ENCODE peak calls at places on chromosome 15, in eight cellular contexts. One of them, this sample, is unnamed.

GRCh38 chr15:69390575-69390974 is 23.6 kb upstream of the KIF23 start:
- DNase-seq in activated gamma-delta T cell treated with Interleukin-2 at 50 U/mL for 16 hours: no peak
- DNase-seq in activated CD4-positive, CD25-positive, alpha-beta regulatory T cell: no peak
- DNase-seq in psoas muscle: no peak
- DNase-seq in stimulated activated naive CD8-positive, alpha-beta T cell treated with anti-CD3 and anti-CD28 coated beads, Interleukin-15, Interleukin-2, amounts not matched to agents 100 U/mL and 50 U/mL, for 24 hours: no peak
- DNase-seq in thoracic aorta: no peak
- DNase-seq in stimulated activated CD8-positive, alpha-beta memory T cell treated with anti-CD3 and anti-CD28 coated beads, Interleukin-12 subunit alpha, Interleukin-12 subunit beta, amount 100 ng/mL, for 1 hour: no peak
- DNase-seq in HCT116: no peak
- DNase-seq in this sample: no peak

GRCh38 chr15:25939122-25939521 is 76.0 kb upstream of the ATP10A start:
- DNase-seq in thoracic aorta: no peak
- DNase-seq in psoas muscle: no peak
- DNase-seq in stimulated activated CD8-positive, alpha-beta memory T cell treated with anti-CD3 and anti-CD28 coated beads, Interleukin-12 subunit alpha, Interleukin-12 subunit beta, amount 100 ng/mL, for 1 hour: no peak
- DNase-seq in stimulated activated naive CD8-positive, alpha-beta T cell treated with anti-CD3 and anti-CD28 coated beads, Interleukin-15, Interleukin-2, amounts not matched to agents 100 U/mL and 50 U/mL, for 24 hours: no peak
- DNase-seq in HCT116: no peak
- DNase-seq in activated gamma-delta T cell treated with Interleukin-2 at 50 U/mL for 16 hours: no peak
- DNase-seq in activated CD4-positive, CD25-positive, alpha-beta regulatory T cell: no peak
- DNase-seq in this sample: no peak

GRCh38 chr15:98051734-98052133 is 91.2 kb downstream of the ARRDC4 start:
- DNase-seq in psoas muscle: no peak
- DNase-seq in stimulated activated naive CD8-positive, alpha-beta T cell treated with anti-CD3 and anti-CD28 coated beads, Interleukin-15, Interleukin-2, amounts not matched to agents 100 U/mL and 50 U/mL, for 24 hours: no peak
- DNase-seq in stimulated activated CD8-positive, alpha-beta memory T cell treated with anti-CD3 and anti-CD28 coated beads, Interleukin-12 subunit alpha, Interleukin-12 subunit beta, amount 100 ng/mL, for 1 hour: no peak
- DNase-seq in HCT116: no peak
- DNase-seq in activated CD4-positive, CD25-positive, alpha-beta regulatory T cell: no peak
- DNase-seq in activated gamma-delta T cell treated with Interleukin-2 at 50 U/mL for 16 hours: no peak
- DNase-seq in thoracic aorta: no peak
- DNase-seq in this sample: no peak

GRCh38 chr15:77144492-77145070 is 73.7 kb upstream of the TSPAN3 start:
- DNase-seq in psoas muscle: no peak
- DNase-seq in thoracic aorta: no peak
- DNase-seq in HCT116: no peak
- DNase-seq in activated gamma-delta T cell treated with Interleukin-2 at 50 U/mL for 16 hours: no peak
- DNase-seq in stimulated activated CD8-positive, alpha-beta memory T cell treated with anti-CD3 and anti-CD28 coated beads, Interleukin-12 subunit alpha, Interleukin-12 subunit beta, amount 100 ng/mL, for 1 hour: no peak
- DNase-seq in stimulated activated naive CD8-positive, alpha-beta T cell treated with anti-CD3 and anti-CD28 coated beads, Interleukin-15, Interleukin-2, amounts not matched to agents 100 U/mL and 50 U/mL, for 24 hours: no peak
- DNase-seq in activated CD4-positive, CD25-positive, alpha-beta regulatory T cell: no peak
- DNase-seq in this sample: no peak

GRCh38 chr15:75065851-75066509 is 42.6 kb downstream of the PPCDC start:
- DNase-seq in stimulated activated naive CD8-positive, alpha-beta T cell treated with anti-CD3 and anti-CD28 coated beads, Interleukin-15, Interleukin-2, amounts not matched to agents 100 U/mL and 50 U/mL, for 24 hours: no peak
- DNase-seq in HCT116: no peak
- DNase-seq in activated CD4-positive, CD25-positive, alpha-beta regulatory T cell: no peak
- DNase-seq in stimulated activated CD8-positive, alpha-beta memory T cell treated with anti-CD3 and anti-CD28 coated beads, Interleukin-12 subunit alpha, Interleukin-12 subunit beta, amount 100 ng/mL, for 1 hour: no peak
- DNase-seq in activated gamma-delta T cell treated with Interleukin-2 at 50 U/mL for 16 hours: no peak
- DNase-seq in psoas muscle: no peak
- DNase-seq in thoracic aorta: no peak
- DNase-seq in this sample: no peak

GRCh38 chr15:90367578-90367977 is 15.5 kb downstream of the ZNF774 start:
- DNase-seq in stimulated activated CD8-positive, alpha-beta memory T cell treated with anti-CD3 and anti-CD28 coated beads, Interleukin-12 subunit alpha, Interleukin-12 subunit beta, amount 100 ng/mL, for 1 hour: no peak
- DNase-seq in HCT116: no peak
- DNase-seq in activated CD4-positive, CD25-positive, alpha-beta regulatory T cell: no peak
- DNase-seq in activated gamma-delta T cell treated with Interleukin-2 at 50 U/mL for 16 hours: no peak
- DNase-seq in psoas muscle: no peak
- DNase-seq in thoracic aorta: no peak
- DNase-seq in stimulated activated naive CD8-positive, alpha-beta T cell treated with anti-CD3 and anti-CD28 coated beads, Interleukin-15, Interleukin-2, amounts not matched to agents 100 U/mL and 50 U/mL, for 24 hours: no peak
- DNase-seq in this sample: no peak

GRCh38 chr15:40754574-40754882 is 526 bp downstream of the RMDN3 start:
- DNase-seq in stimulated activated naive CD8-positive, alpha-beta T cell treated with anti-CD3 and anti-CD28 coated beads, Interleukin-15, Interleukin-2, amounts not matched to agents 100 U/mL and 50 U/mL, for 24 hours: peak; percentile 29
- DNase-seq in activated gamma-delta T cell treated with Interleukin-2 at 50 U/mL for 16 hours: peak; percentile 17
- DNase-seq in psoas muscle: no peak
- DNase-seq in activated CD4-positive, CD25-positive, alpha-beta regulatory T cell: no peak
- DNase-seq in stimulated activated CD8-positive, alpha-beta memory T cell treated with anti-CD3 and anti-CD28 coated beads, Interleukin-12 subunit alpha, Interleukin-12 subunit beta, amount 100 ng/mL, for 1 hour: no peak
- DNase-seq in HCT116: no peak
- DNase-seq in thoracic aorta: no peak
- DNase-seq in this sample: no peak

GRCh38 chr15:89118481-89118989 is 30.3 kb downstream of the ABHD2 start:
- DNase-seq in HCT116: no peak
- DNase-seq in activated gamma-delta T cell treated with Interleukin-2 at 50 U/mL for 16 hours: no peak
- DNase-seq in psoas muscle: no peak
- DNase-seq in stimulated activated CD8-positive, alpha-beta memory T cell treated with anti-CD3 and anti-CD28 coated beads, Interleukin-12 subunit alpha, Interleukin-12 subunit beta, amount 100 ng/mL, for 1 hour: no peak
- DNase-seq in stimulated activated naive CD8-positive, alpha-beta T cell treated with anti-CD3 and anti-CD28 coated beads, Interleukin-15, Interleukin-2, amounts not matched to agents 100 U/mL and 50 U/mL, for 24 hours: no peak
- DNase-seq in activated CD4-positive, CD25-positive, alpha-beta regulatory T cell: no peak
- DNase-seq in thoracic aorta: no peak
- DNase-seq in this sample: no peak

GRCh38 chr15:28934645-28935044 is 48.9 kb downstream of the APBA2 start:
- DNase-seq in activated gamma-delta T cell treated with Interleukin-2 at 50 U/mL for 16 hours: no peak
- DNase-seq in HCT116: no peak
- DNase-seq in psoas muscle: no peak
- DNase-seq in stimulated activated naive CD8-positive, alpha-beta T cell treated with anti-CD3 and anti-CD28 coated beads, Interleukin-15, Interleukin-2, amounts not matched to agents 100 U/mL and 50 U/mL, for 24 hours: no peak
- DNase-seq in activated CD4-positive, CD25-positive, alpha-beta regulatory T cell: no peak
- DNase-seq in stimulated activated CD8-positive, alpha-beta memory T cell treated with anti-CD3 and anti-CD28 coated beads, Interleukin-12 subunit alpha, Interleukin-12 subunit beta, amount 100 ng/mL, for 1 hour: no peak
- DNase-seq in thoracic aorta: no peak
- DNase-seq in this sample: no peak

GRCh38 chr15:90957105-90957790 is 2.6 kb downstream of the RCCD1 start:
- DNase-seq in thoracic aorta: no peak
- DNase-seq in activated gamma-delta T cell treated with Interleukin-2 at 50 U/mL for 16 hours: no peak
- DNase-seq in activated CD4-positive, CD25-positive, alpha-beta regulatory T cell: no peak
- DNase-seq in HCT116: no peak
- DNase-seq in stimulated activated naive CD8-positive, alpha-beta T cell treated with anti-CD3 and anti-CD28 coated beads, Interleukin-15, Interleukin-2, amounts not matched to agents 100 U/mL and 50 U/mL, for 24 hours: no peak
- DNase-seq in psoas muscle: no peak
- DNase-seq in stimulated activated CD8-positive, alpha-beta memory T cell treated with anti-CD3 and anti-CD28 coated beads, Interleukin-12 subunit alpha, Interleukin-12 subunit beta, amount 100 ng/mL, for 1 hour: no peak
- DNase-seq in this sample: no peak

GRCh38 chr15:45589296-45589695 is 2.1 kb downstream of the BLOC1S6 start:
- DNase-seq in stimulated activated CD8-positive, alpha-beta memory T cell treated with anti-CD3 and anti-CD28 coated beads, Interleukin-12 subunit alpha, Interleukin-12 subunit beta, amount 100 ng/mL, for 1 hour: no peak
- DNase-seq in thoracic aorta: no peak
- DNase-seq in HCT116: no peak
- DNase-seq in stimulated activated naive CD8-positive, alpha-beta T cell treated with anti-CD3 and anti-CD28 coated beads, Interleukin-15, Interleukin-2, amounts not matched to agents 100 U/mL and 50 U/mL, for 24 hours: no peak
- DNase-seq in activated CD4-positive, CD25-positive, alpha-beta regulatory T cell: no peak
- DNase-seq in activated gamma-delta T cell treated with Interleukin-2 at 50 U/mL for 16 hours: no peak
- DNase-seq in psoas muscle: no peak
- DNase-seq in this sample: no peak

GRCh38 chr15:96553931-96554330 is 223.4 kb downstream of the NR2F2 start:
- DNase-seq in stimulated activated CD8-positive, alpha-beta memory T cell treated with anti-CD3 and anti-CD28 coated beads, Interleukin-12 subunit alpha, Interleukin-12 subunit beta, amount 100 ng/mL, for 1 hour: no peak
- DNase-seq in HCT116: no peak
- DNase-seq in stimulated activated naive CD8-positive, alpha-beta T cell treated with anti-CD3 and anti-CD28 coated beads, Interleukin-15, Interleukin-2, amounts not matched to agents 100 U/mL and 50 U/mL, for 24 hours: no peak
- DNase-seq in thoracic aorta: no peak
- DNase-seq in activated CD4-positive, CD25-positive, alpha-beta regulatory T cell: no peak
- DNase-seq in activated gamma-delta T cell treated with Interleukin-2 at 50 U/mL for 16 hours: no peak
- DNase-seq in psoas muscle: no peak
- DNase-seq in this sample: no peak

GRCh38 chr15:37880009-37880834 is 54.2 kb upstream of the TMCO5A start:
- DNase-seq in thoracic aorta: no peak
- DNase-seq in stimulated activated CD8-positive, alpha-beta memory T cell treated with anti-CD3 and anti-CD28 coated beads, Interleukin-12 subunit alpha, Interleukin-12 subunit beta, amount 100 ng/mL, for 1 hour: no peak
- DNase-seq in HCT116: peak; percentile 38
- DNase-seq in activated CD4-positive, CD25-positive, alpha-beta regulatory T cell: no peak
- DNase-seq in stimulated activated naive CD8-positive, alpha-beta T cell treated with anti-CD3 and anti-CD28 coated beads, Interleukin-15, Interleukin-2, amounts not matched to agents 100 U/mL and 50 U/mL, for 24 hours: no peak
- DNase-seq in psoas muscle: no peak
- DNase-seq in activated gamma-delta T cell treated with Interleukin-2 at 50 U/mL for 16 hours: no peak
- DNase-seq in this sample: no peak

GRCh38 chr15:25850154-25851111 is 12.7 kb downstream of the ATP10A start:
- DNase-seq in activated CD4-positive, CD25-positive, alpha-beta regulatory T cell: peak; percentile 50
- DNase-seq in activated gamma-delta T cell treated with Interleukin-2 at 50 U/mL for 16 hours: peak; percentile 70
- DNase-seq in psoas muscle: peak; percentile 80
- DNase-seq in thoracic aorta: no peak
- DNase-seq in stimulated activated CD8-positive, alpha-beta memory T cell treated with anti-CD3 and anti-CD28 coated beads, Interleukin-12 subunit alpha, Interleukin-12 subunit beta, amount 100 ng/mL, for 1 hour: peak; percentile 49
- DNase-seq in stimulated activated naive CD8-positive, alpha-beta T cell treated with anti-CD3 and anti-CD28 coated beads, Interleukin-15, Interleukin-2, amounts not matched to agents 100 U/mL and 50 U/mL, for 24 hours: peak; percentile 76
- DNase-seq in HCT116: no peak
- DNase-seq in this sample: peak; percentile 55

GRCh38 chr15:82933576-82933975 is 18.9 kb downstream of the HOMER2 start:
- DNase-seq in thoracic aorta: no peak
- DNase-seq in HCT116: no peak
- DNase-seq in stimulated activated naive CD8-positive, alpha-beta T cell treated with anti-CD3 and anti-CD28 coated beads, Interleukin-15, Interleukin-2, amounts not matched to agents 100 U/mL and 50 U/mL, for 24 hours: peak; percentile 9
- DNase-seq in psoas muscle: no peak
- DNase-seq in activated CD4-positive, CD25-positive, alpha-beta regulatory T cell: no peak
- DNase-seq in stimulated activated CD8-positive, alpha-beta memory T cell treated with anti-CD3 and anti-CD28 coated beads, Interleukin-12 subunit alpha, Interleukin-12 subunit beta, amount 100 ng/mL, for 1 hour: no peak
- DNase-seq in activated gamma-delta T cell treated with Interleukin-2 at 50 U/mL for 16 hours: no peak
- DNase-seq in this sample: no peak

GRCh38 chr15:85793641-85794597 is 806 bp downstream of the KLHL25 start:
- DNase-seq in stimulated activated naive CD8-positive, alpha-beta T cell treated with anti-CD3 and anti-CD28 coated beads, Interleukin-15, Interleukin-2, amounts not matched to agents 100 U/mL and 50 U/mL, for 24 hours: peak; percentile 47
- DNase-seq in HCT116: no peak
- DNase-seq in activated gamma-delta T cell treated with Interleukin-2 at 50 U/mL for 16 hours: peak; percentile 27
- DNase-seq in psoas muscle: peak; percentile 70
- DNase-seq in activated CD4-positive, CD25-positive, alpha-beta regulatory T cell: peak; percentile 27
- DNase-seq in stimulated activated CD8-positive, alpha-beta memory T cell treated with anti-CD3 and anti-CD28 coated beads, Interleukin-12 subunit alpha, Interleukin-12 subunit beta, amount 100 ng/mL, for 1 hour: peak; percentile 18
- DNase-seq in thoracic aorta: no peak
- DNase-seq in this sample: peak; percentile 35

GRCh38 chr15:27694506-27695077 is 404.5 kb downstream of the OCA2 start:
- DNase-seq in psoas muscle: no peak
- DNase-seq in activated CD4-positive, CD25-positive, alpha-beta regulatory T cell: no peak
- DNase-seq in stimulated activated naive CD8-positive, alpha-beta T cell treated with anti-CD3 and anti-CD28 coated beads, Interleukin-15, Interleukin-2, amounts not matched to agents 100 U/mL and 50 U/mL, for 24 hours: no peak
- DNase-seq in stimulated activated CD8-positive, alpha-beta memory T cell treated with anti-CD3 and anti-CD28 coated beads, Interleukin-12 subunit alpha, Interleukin-12 subunit beta, amount 100 ng/mL, for 1 hour: no peak
- DNase-seq in thoracic aorta: no peak
- DNase-seq in activated gamma-delta T cell treated with Interleukin-2 at 50 U/mL for 16 hours: no peak
- DNase-seq in HCT116: no peak
- DNase-seq in this sample: no peak

GRCh38 chr15:72907733-72908132 is 124.2 kb upstream of the ADPGK start:
- DNase-seq in thoracic aorta: no peak
- DNase-seq in activated CD4-positive, CD25-positive, alpha-beta regulatory T cell: no peak
- DNase-seq in psoas muscle: no peak
- DNase-seq in activated gamma-delta T cell treated with Interleukin-2 at 50 U/mL for 16 hours: no peak
- DNase-seq in HCT116: no peak
- DNase-seq in stimulated activated naive CD8-positive, alpha-beta T cell treated with anti-CD3 and anti-CD28 coated beads, Interleukin-15, Interleukin-2, amounts not matched to agents 100 U/mL and 50 U/mL, for 24 hours: no peak
- DNase-seq in stimulated activated CD8-positive, alpha-beta memory T cell treated with anti-CD3 and anti-CD28 coated beads, Interleukin-12 subunit alpha, Interleukin-12 subunit beta, amount 100 ng/mL, for 1 hour: no peak
- DNase-seq in this sample: no peak